ENCODE peak calls at places on chromosome 1, in four cellular contexts. One of them, this sample, is unnamed.

GRCh38 chr1:14909920-14910466 is 243.6 kb upstream of the TMEM51 start:
- DNase-seq in endothelial cell of umbilical vein: no peak
- DNase-seq in hippocampal formation: no peak
- DNase-seq in hypothalamus: no peak
- DNase-seq in this sample: no peak

GRCh38 chr1:219650880-219651279 is 38.0 kb upstream of the ZC3H11B start:
- DNase-seq in hippocampal formation: no peak
- DNase-seq in endothelial cell of umbilical vein: no peak
- DNase-seq in hypothalamus: no peak
- DNase-seq in this sample: no peak

GRCh38 chr1:26959722-26960624 is at the start of gene KDF1:
- DNase-seq in hypothalamus: no peak
- DNase-seq in endothelial cell of umbilical vein: no peak
- DNase-seq in hippocampal formation: no peak
- DNase-seq in this sample: peak

GRCh38 chr1:204684551-204685235 is 845 bp downstream of the LRRN2 start:
- DNase-seq in endothelial cell of umbilical vein: no peak
- DNase-seq in hypothalamus: peak
- DNase-seq in hippocampal formation: no peak
- DNase-seq in this sample: no peak

GRCh38 chr1:233113009-233113712 is 162.8 kb downstream of the NTPCR start:
- DNase-seq in endothelial cell of umbilical vein: peak
- DNase-seq in hypothalamus: no peak
- DNase-seq in hippocampal formation: peak
- DNase-seq in this sample: no peak

GRCh38 chr1:106620521-106620954 is 435.9 kb upstream of the PRMT6 start:
- DNase-seq in hippocampal formation: peak
- DNase-seq in hypothalamus: no peak
- DNase-seq in endothelial cell of umbilical vein: no peak
- DNase-seq in this sample: no peak

GRCh38 chr1:245735831-245736530 is 581.2 kb downstream of the KIF26B start:
- DNase-seq in hippocampal formation: no peak
- DNase-seq in endothelial cell of umbilical vein: no peak
- DNase-seq in hypothalamus: no peak
- DNase-seq in this sample: no peak

GRCh38 chr1:9035226-9035625 is 9.0 kb upstream of the SLC2A7 start:
- DNase-seq in hypothalamus: no peak
- DNase-seq in hippocampal formation: no peak
- DNase-seq in endothelial cell of umbilical vein: no peak
- DNase-seq in this sample: no peak

GRCh38 chr1:41707793-41708192 is 210.9 kb downstream of the HIVEP3 start:
- DNase-seq in hypothalamus: no peak
- DNase-seq in endothelial cell of umbilical vein: no peak
- DNase-seq in hippocampal formation: no peak
- DNase-seq in this sample: no peak

GRCh38 chr1:225230483-225230882 is 197.4 kb downstream of the LBR start:
- DNase-seq in endothelial cell of umbilical vein: no peak
- DNase-seq in hippocampal formation: no peak
- DNase-seq in hypothalamus: no peak
- DNase-seq in this sample: no peak

GRCh38 chr1:41479000-41479807 is 5.3 kb downstream of the EDN2 start:
- DNase-seq in hypothalamus: no peak
- DNase-seq in hippocampal formation: no peak
- DNase-seq in endothelial cell of umbilical vein: no peak
- DNase-seq in this sample: no peak

GRCh38 chr1:31773861-31774260 is 9.7 kb upstream of the ADGRB2 start:
- DNase-seq in endothelial cell of umbilical vein: no peak
- DNase-seq in hippocampal formation: no peak
- DNase-seq in hypothalamus: no peak
- DNase-seq in this sample: no peak

GRCh38 chr1:77179632-77180031 is 39.6 kb downstream of the PIGK start:
- DNase-seq in hippocampal formation: no peak
- DNase-seq in endothelial cell of umbilical vein: no peak
- DNase-seq in hypothalamus: no peak
- DNase-seq in this sample: no peak

GRCh38 chr1:22064751-22065402 is 12.4 kb downstream of the CDC42 start:
- DNase-seq in endothelial cell of umbilical vein: no peak
- DNase-seq in hippocampal formation: no peak
- DNase-seq in hypothalamus: no peak
- DNase-seq in this sample: no peak

GRCh38 chr1:173405758-173406344 is 71.3 kb upstream of the PRDX6 start:
- DNase-seq in hypothalamus: no peak
- DNase-seq in endothelial cell of umbilical vein: no peak
- DNase-seq in hippocampal formation: no peak
- DNase-seq in this sample: no peak

GRCh38 chr1:234589064-234589765 is 20.8 kb downstream of the IRF2BP2 start:
- DNase-seq in hypothalamus: no peak
- DNase-seq in hippocampal formation: no peak
- DNase-seq in endothelial cell of umbilical vein: no peak
- DNase-seq in this sample: no peak

GRCh38 chr1:107692580-107693345 is 272.2 kb downstream of the VAV3 start:
- DNase-seq in hypothalamus: no peak
- DNase-seq in hippocampal formation: no peak
- DNase-seq in endothelial cell of umbilical vein: no peak
- DNase-seq in this sample: no peak

This sample was measured in cortex of kidney.